ENCODE peak calls at places on chromosome 15, in nine cellular contexts. F is amygdala, L is stromal cell of bone marrow, G is A172, T is NCI-H1092, N is H54, H is astrocyte of the spinal cord, Y is NCI-H1436 treated with DMSO at 0.1 percent for 48 hours, B is GM13977. E is an unnamed sample.

GRCh38 chr15:60006203-60006782 is 2.2 kb downstream of the FOXB1 start:
- DNase-seq in B (peak; percentile 62), F (no peak), T (no peak), L (no peak), G (peak; percentile 50), Y (no peak), H (no peak), N (peak; percentile 72), E (no peak)

GRCh38 chr15:73983211-73983727 is 8.8 kb downstream of the STOML1 start:
- DNase-seq in F (no peak), G (peak; percentile 89), Y (no peak), L (peak; percentile 72), T (no peak), N (no peak), H (peak; percentile 81), B (no peak), E (no peak)

GRCh38 chr15:88529021-88529630 is 17.4 kb downstream of the DET1 start:
- DNase-seq in N (no peak), H (no peak), T (no peak), L (no peak), F (no peak), G (no peak), Y (no peak), B (no peak), E (no peak)

GRCh38 chr15:29418931-29419330 is 149.3 kb upstream of the NSMCE3 start:
- DNase-seq in Y (no peak), N (no peak), F (no peak), L (no peak), H (no peak), G (no peak), B (no peak), T (no peak), E (no peak)

GRCh38 chr15:65086680-65087111 is 10.2 kb downstream of the KBTBD13 start:
- DNase-seq in L (no peak), T (no peak), F (no peak), G (no peak), N (no peak), B (no peak), H (no peak), Y (no peak), E (no peak)

GRCh38 chr15:66566963-66567531 is 1.2 kb upstream of the LCTL start:
- DNase-seq in G (peak; percentile 54), N (peak; percentile 40), L (peak; percentile 44), B (peak; percentile 85), F (peak; percentile 7), T (peak; percentile 30), H (peak; percentile 78), Y (no peak), E (no peak)

GRCh38 chr15:96353931-96354730 is 23.6 kb downstream of the NR2F2 start:
- DNase-seq in G (no peak), N (no peak), T (no peak), B (no peak), H (peak; percentile 67), F (no peak), L (no peak), Y (no peak), E (no peak)

GRCh38 chr15:34616613-34617012 is 33.2 kb upstream of the GOLGA8B start:
- DNase-seq in B (no peak), F (no peak), N (peak; percentile 4), H (peak; percentile 40), G (peak; percentile 54), Y (no peak), T (no peak), L (peak; percentile 50), E (no peak)

GRCh38 chr15:94453227-94453626 is 221.9 kb downstream of the MCTP2 start:
- DNase-seq in B (no peak), F (no peak), N (no peak), T (no peak), H (no peak), L (no peak), G (no peak), Y (no peak), E (no peak)

GRCh38 chr15:91517491-91518200 is 335.9 kb upstream of the SLCO3A1 start:
- DNase-seq in Y (no peak), G (no peak), F (no peak), T (no peak), H (peak; percentile 54), N (no peak), L (no peak), B (no peak), E (no peak)

GRCh38 chr15:79572691-79573340 is 140.7 kb downstream of the MINAR1 start:
- DNase-seq in B (no peak), L (no peak), H (no peak), G (no peak), T (no peak), N (no peak), F (no peak), Y (no peak), E (peak; percentile 37)